ENCODE peak calls at places on chromosome 4, in five cellular contexts. M is naive thymus-derived CD4-positive, alpha-beta T cell; A is stimulated activated naive CD4-positive, alpha-beta T cell; I is CD8-positive, alpha-beta T cell; U is right atrium auricular region. F is an unnamed sample.

GRCh38 chr4:186500721-186501304 is 54.6 kb downstream of the MTNR1A start:
- DNase-seq in M (no peak), A (no peak), I (no peak), U (no peak), F (no peak)

GRCh38 chr4:147195386-147195785 is 249.7 kb upstream of the TTC29 start:
- DNase-seq in M (no peak), A (no peak), I (no peak), U (no peak), F (no peak)

GRCh38 chr4:184937745-184938144 is 80.5 kb upstream of the HELT start:
- DNase-seq in M (no peak), A (no peak), I (no peak), U (no peak), F (no peak)

GRCh38 chr4:33959519-33959918 is 2284.8 kb downstream of the ARAP2 start:
- DNase-seq in M (no peak), A (no peak), I (no peak), U (no peak), F (no peak)

GRCh38 chr4:3522326-3522640 is 9.9 kb downstream of the LRPAP1 start:
- DNase-seq in M (no peak), A (no peak), I (no peak), U (no peak), F (no peak)

GRCh38 chr4:10354746-10355145 is 102.5 kb downstream of the ZNF518B start:
- DNase-seq in M (no peak), A (no peak), I (no peak), U (no peak), F (no peak)

GRCh38 chr4:187827631-187828030 is 167.9 kb upstream of the ZFP42 start:
- DNase-seq in M (no peak), A (no peak), I (no peak), U (no peak), F (no peak)

GRCh38 chr4:1460967-1461868 is 55.0 kb upstream of the NKX1-1 start:
- DNase-seq in M (no peak), A (no peak), I (no peak), U (no peak), F (no peak)

GRCh38 chr4:119550857-119551532 is 77.6 kb downstream of the PDE5A start:
- DNase-seq in M (no peak), A (no peak), I (no peak), U (no peak), F (no peak)

GRCh38 chr4:81490761-81491160 is 19.1 kb upstream of the RASGEF1B start:
- DNase-seq in M (peak), A (peak), I (no peak), U (no peak), F (no peak)

GRCh38 chr4:169899295-169899694 is 126.9 kb downstream of the MFAP3L start:
- DNase-seq in M (no peak), A (no peak), I (no peak), U (no peak), F (no peak)

F was measured in effector CD4-positive, alpha-beta T cell.